ENCODE peak calls at places on chromosome 22, in eight cellular contexts. One of them, this sample, is unnamed.

GRCh38 chr22:30262917-30263741 is 3.5 kb downstream of the OSM start:
- DNase-seq in fibroblast of lung: peak; percentile 57
- DNase-seq in cardiac muscle cell: peak; percentile 76
- DNase-seq in uterus: peak; percentile 74
- DNase-seq in GM23248: peak; percentile 68
- DNase-seq in fibroblast of pulmonary artery: peak; percentile 70
- DNase-seq in psoas muscle: peak; percentile 85
- DNase-seq in thoracic aorta: no peak
- DNase-seq in this sample: peak; percentile 68

GRCh38 chr22:43164636-43165035 is 13.3 kb downstream of the TSPO start:
- DNase-seq in thoracic aorta: no peak
- DNase-seq in fibroblast of lung: no peak
- DNase-seq in fibroblast of pulmonary artery: no peak
- DNase-seq in GM23248: peak; percentile 19
- DNase-seq in uterus: no peak
- DNase-seq in cardiac muscle cell: no peak
- DNase-seq in psoas muscle: no peak
- DNase-seq in this sample: no peak

GRCh38 chr22:23856721-23857605 is 712 bp upstream of the SLC2A11 start:
- DNase-seq in fibroblast of pulmonary artery: peak; percentile 41
- DNase-seq in fibroblast of lung: peak; percentile 64
- DNase-seq in GM23248: peak; percentile 80
- DNase-seq in thoracic aorta: no peak
- DNase-seq in psoas muscle: peak; percentile 73
- DNase-seq in cardiac muscle cell: peak; percentile 50
- DNase-seq in uterus: no peak
- DNase-seq in this sample: no peak

GRCh38 chr22:42994917-42995562 is 19.9 kb downstream of the PACSIN2 start:
- DNase-seq in fibroblast of pulmonary artery: peak; percentile 96
- DNase-seq in uterus: peak; percentile 66
- DNase-seq in cardiac muscle cell: peak; percentile 96
- DNase-seq in GM23248: peak; percentile 95
- DNase-seq in thoracic aorta: peak; percentile 60
- DNase-seq in psoas muscle: peak; percentile 56
- DNase-seq in fibroblast of lung: peak; percentile 94
- DNase-seq in this sample: no peak

GRCh38 chr22:29867260-29867659 is 15.7 kb upstream of the MTMR3 start:
- DNase-seq in GM23248: no peak
- DNase-seq in cardiac muscle cell: no peak
- DNase-seq in fibroblast of pulmonary artery: no peak
- DNase-seq in uterus: no peak
- DNase-seq in fibroblast of lung: no peak
- DNase-seq in psoas muscle: no peak
- DNase-seq in thoracic aorta: no peak
- DNase-seq in this sample: no peak

GRCh38 chr22:23280356-23281052 is 100.2 kb downstream of the BCR start:
- DNase-seq in psoas muscle: no peak
- DNase-seq in thoracic aorta: no peak
- DNase-seq in uterus: no peak
- DNase-seq in fibroblast of pulmonary artery: no peak
- DNase-seq in fibroblast of lung: no peak
- DNase-seq in cardiac muscle cell: no peak
- DNase-seq in GM23248: no peak
- DNase-seq in this sample: no peak

GRCh38 chr22:39520874-39521857 is 804 bp downstream of the ATF4 start:
- DNase-seq in psoas muscle: peak; percentile 93
- DNase-seq in fibroblast of pulmonary artery: peak; percentile 84
- DNase-seq in cardiac muscle cell: peak; percentile 86
- DNase-seq in uterus: peak; percentile 85
- DNase-seq in thoracic aorta: no peak
- DNase-seq in GM23248: peak; percentile 92
- DNase-seq in fibroblast of lung: peak; percentile 70
- DNase-seq in this sample: peak; percentile 46

GRCh38 chr22:38925571-38926041 is 31.8 kb upstream of the APOBEC3A start:
- DNase-seq in fibroblast of pulmonary artery: no peak
- DNase-seq in psoas muscle: no peak
- DNase-seq in uterus: no peak
- DNase-seq in GM23248: peak; percentile 32
- DNase-seq in cardiac muscle cell: no peak
- DNase-seq in thoracic aorta: no peak
- DNase-seq in fibroblast of lung: peak; percentile 52
- DNase-seq in this sample: no peak

GRCh38 chr22:17152340-17152739 is 6.7 kb downstream of the HDHD5 start:
- DNase-seq in fibroblast of lung: no peak
- DNase-seq in uterus: no peak
- DNase-seq in fibroblast of pulmonary artery: no peak
- DNase-seq in psoas muscle: no peak
- DNase-seq in GM23248: no peak
- DNase-seq in cardiac muscle cell: no peak
- DNase-seq in thoracic aorta: no peak
- DNase-seq in this sample: no peak

GRCh38 chr22:29342577-29343312 is 27.2 kb upstream of the RASL10A start:
- DNase-seq in uterus: no peak
- DNase-seq in thoracic aorta: no peak
- DNase-seq in GM23248: no peak
- DNase-seq in fibroblast of pulmonary artery: no peak
- DNase-seq in cardiac muscle cell: no peak
- DNase-seq in fibroblast of lung: peak; percentile 6
- DNase-seq in psoas muscle: no peak
- DNase-seq in this sample: no peak

GRCh38 chr22:23763579-23764331 is 965 bp downstream of the C22orf15 start:
- DNase-seq in psoas muscle: peak; percentile 72
- DNase-seq in GM23248: no peak
- DNase-seq in uterus: no peak
- DNase-seq in thoracic aorta: no peak
- DNase-seq in fibroblast of pulmonary artery: no peak
- DNase-seq in cardiac muscle cell: no peak
- DNase-seq in fibroblast of lung: no peak
- DNase-seq in this sample: peak; percentile 52

GRCh38 chr22:26781591-26781990 is 124.2 kb downstream of the MIAT start:
- DNase-seq in cardiac muscle cell: no peak
- DNase-seq in fibroblast of pulmonary artery: no peak
- DNase-seq in psoas muscle: no peak
- DNase-seq in thoracic aorta: no peak
- DNase-seq in uterus: no peak
- DNase-seq in fibroblast of lung: no peak
- DNase-seq in GM23248: no peak
- DNase-seq in this sample: no peak

GRCh38 chr22:32106930-32107329 is 52.2 kb downstream of the C22orf42 start:
- DNase-seq in thoracic aorta: no peak
- DNase-seq in cardiac muscle cell: peak; percentile 27
- DNase-seq in uterus: no peak
- DNase-seq in fibroblast of pulmonary artery: peak; percentile 18
- DNase-seq in fibroblast of lung: peak; percentile 17
- DNase-seq in GM23248: peak; percentile 18
- DNase-seq in psoas muscle: no peak
- DNase-seq in this sample: no peak

GRCh38 chr22:36471341-36471821 is 10.1 kb downstream of the TXN2 start:
- DNase-seq in uterus: no peak
- DNase-seq in psoas muscle: no peak
- DNase-seq in fibroblast of lung: peak; percentile 88
- DNase-seq in fibroblast of pulmonary artery: peak; percentile 33
- DNase-seq in GM23248: peak; percentile 77
- DNase-seq in cardiac muscle cell: peak; percentile 28
- DNase-seq in thoracic aorta: no peak
- DNase-seq in this sample: no peak

GRCh38 chr22:50481440-50482106 is at the start of gene ADM2:
- DNase-seq in fibroblast of pulmonary artery: no peak
- DNase-seq in fibroblast of lung: no peak
- DNase-seq in GM23248: peak; percentile 59
- DNase-seq in thoracic aorta: no peak
- DNase-seq in cardiac muscle cell: peak; percentile 41
- DNase-seq in psoas muscle: no peak
- DNase-seq in uterus: no peak
- DNase-seq in this sample: peak; percentile 57

GRCh38 chr22:40819741-40820140 is 595 bp upstream of the SLC25A17 start:
- DNase-seq in fibroblast of pulmonary artery: peak; percentile 49
- DNase-seq in psoas muscle: no peak
- DNase-seq in thoracic aorta: no peak
- DNase-seq in GM23248: peak; percentile 71
- DNase-seq in uterus: peak; percentile 31
- DNase-seq in fibroblast of lung: peak; percentile 15
- DNase-seq in cardiac muscle cell: peak; percentile 42
- DNase-seq in this sample: no peak

GRCh38 chr22:17861909-17862308 is 87.6 kb upstream of the BID start:
- DNase-seq in cardiac muscle cell: no peak
- DNase-seq in GM23248: no peak
- DNase-seq in uterus: no peak
- DNase-seq in thoracic aorta: no peak
- DNase-seq in fibroblast of lung: no peak
- DNase-seq in fibroblast of pulmonary artery: no peak
- DNase-seq in psoas muscle: no peak
- DNase-seq in this sample: no peak

DNA sequence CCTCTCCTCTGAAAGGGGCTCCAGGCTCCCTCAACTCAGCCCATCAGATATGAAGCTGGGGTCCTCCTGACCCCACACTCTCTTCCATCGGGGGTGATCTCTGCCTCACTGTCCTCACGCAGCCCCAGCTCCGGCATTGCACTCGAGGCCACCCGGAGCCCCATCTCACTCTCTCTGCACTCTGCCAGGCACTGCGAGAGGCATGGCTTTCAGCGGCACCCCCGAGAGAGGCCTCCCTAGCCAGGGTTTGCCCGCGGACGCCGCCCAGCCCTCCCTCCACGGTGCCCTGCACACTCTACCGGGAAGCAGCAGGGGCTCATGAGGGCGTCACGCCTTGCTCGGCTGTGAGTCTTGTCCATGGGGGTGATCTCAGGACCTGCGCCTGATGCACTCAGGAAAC is 436.2 kb downstream of the BRD1 start:
- DNase-seq in GM23248: no peak
- DNase-seq in uterus: no peak
- DNase-seq in fibroblast of pulmonary artery: no peak
- DNase-seq in cardiac muscle cell: no peak
- DNase-seq in fibroblast of lung: no peak
- DNase-seq in thoracic aorta: no peak
- DNase-seq in psoas muscle: no peak
- DNase-seq in this sample: no peak
- H3K4me3 ChIP-seq in GM23248: no peak overlapping the region
- H3K4me3 ChIP-seq in uterus: no peak overlapping the region
- H3K4me3 ChIP-seq in fibroblast of pulmonary artery: no peak overlapping the region
- H3K4me3 ChIP-seq in cardiac muscle cell: no peak overlapping the region
- H3K4me3 ChIP-seq in fibroblast of lung: no peak overlapping the region
- H3K4me3 ChIP-seq in thoracic aorta: no peak overlapping the region
- H3K4me3 ChIP-seq in psoas muscle: no peak overlapping the region
- H3K4me3 ChIP-seq in this sample: no peak overlapping the region

DNA sequence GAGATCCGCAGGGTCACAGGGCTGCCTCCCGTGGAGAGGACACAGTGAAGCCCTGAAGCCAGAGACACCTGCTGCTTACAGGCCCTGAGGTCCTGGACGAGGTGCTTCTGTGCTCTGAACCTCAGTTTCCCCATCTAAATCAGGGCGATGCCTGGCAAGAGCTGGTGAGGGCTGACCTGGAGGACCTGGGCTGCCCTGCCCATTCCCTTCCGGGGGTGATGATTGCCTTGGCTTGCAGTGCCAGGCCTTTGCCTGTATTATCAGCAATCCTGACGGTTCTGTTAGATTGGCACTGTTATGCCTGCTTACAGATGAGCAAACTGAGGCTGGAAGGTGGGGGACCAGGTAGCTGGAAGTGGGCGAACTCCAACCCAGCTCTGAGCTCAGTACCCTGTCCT is 7.8 kb upstream of the GTSE1 start:
- DNase-seq in fibroblast of lung: no peak
- DNase-seq in psoas muscle: no peak
- DNase-seq in thoracic aorta: no peak
- DNase-seq in GM23248: no peak
- DNase-seq in uterus: no peak
- DNase-seq in fibroblast of pulmonary artery: no peak
- DNase-seq in cardiac muscle cell: no peak
- DNase-seq in this sample: no peak
- H3K4me3 ChIP-seq in fibroblast of lung: no peak overlapping the region
- H3K4me3 ChIP-seq in psoas muscle: no peak overlapping the region
- H3K4me3 ChIP-seq in thoracic aorta: no peak overlapping the region
- H3K4me3 ChIP-seq in GM23248: no peak overlapping the region
- H3K4me3 ChIP-seq in uterus: no peak overlapping the region
- H3K4me3 ChIP-seq in fibroblast of pulmonary artery: no peak overlapping the region
- H3K4me3 ChIP-seq in cardiac muscle cell: no peak overlapping the region
- H3K4me3 ChIP-seq in this sample: no peak overlapping the region

GRCh38 chr22:45784357-45785277 is 113.0 kb downstream of the ATXN10 start:
- DNase-seq in uterus: no peak
- DNase-seq in fibroblast of lung: no peak
- DNase-seq in GM23248: no peak
- DNase-seq in psoas muscle: peak; percentile 55
- DNase-seq in thoracic aorta: no peak
- DNase-seq in fibroblast of pulmonary artery: no peak
- DNase-seq in cardiac muscle cell: no peak
- DNase-seq in this sample: no peak
- H3K4me3 ChIP-seq in uterus: no peak overlapping the region
- H3K4me3 ChIP-seq in fibroblast of lung: no peak overlapping the region
- H3K4me3 ChIP-seq in GM23248: no peak overlapping the region
- H3K4me3 ChIP-seq in psoas muscle: no peak overlapping the region
- H3K4me3 ChIP-seq in thoracic aorta: no peak overlapping the region
- H3K4me3 ChIP-seq in fibroblast of pulmonary artery: no peak overlapping the region
- H3K4me3 ChIP-seq in cardiac muscle cell: no peak overlapping the region
- H3K4me3 ChIP-seq in this sample: no peak overlapping the region

GRCh38 chr22:37599161-37599560 is 9.5 kb upstream of the GGA1 start:
- DNase-seq in fibroblast of pulmonary artery: no peak
- DNase-seq in fibroblast of lung: no peak
- DNase-seq in GM23248: no peak
- DNase-seq in uterus: no peak
- DNase-seq in thoracic aorta: no peak
- DNase-seq in psoas muscle: no peak
- DNase-seq in cardiac muscle cell: no peak
- DNase-seq in this sample: no peak

GRCh38 chr22:37604875-37605274 is 3.8 kb upstream of the GGA1 start:
- DNase-seq in fibroblast of lung: no peak
- DNase-seq in cardiac muscle cell: no peak
- DNase-seq in thoracic aorta: no peak
- DNase-seq in fibroblast of pulmonary artery: no peak
- DNase-seq in psoas muscle: no peak
- DNase-seq in uterus: no peak
- DNase-seq in GM23248: no peak
- DNase-seq in this sample: peak; percentile 78

GRCh38 chr22:37604074-37604473 is 4.6 kb upstream of the GGA1 start:
- DNase-seq in thoracic aorta: no peak
- DNase-seq in fibroblast of lung: no peak
- DNase-seq in uterus: no peak
- DNase-seq in cardiac muscle cell: no peak
- DNase-seq in psoas muscle: no peak
- DNase-seq in fibroblast of pulmonary artery: no peak
- DNase-seq in GM23248: no peak
- DNase-seq in this sample: no peak

GRCh38 chr22:37601203-37601539 is 7.5 kb upstream of the GGA1 start:
- DNase-seq in thoracic aorta: no peak
- DNase-seq in fibroblast of pulmonary artery: no peak
- DNase-seq in uterus: no peak
- DNase-seq in fibroblast of lung: no peak
- DNase-seq in psoas muscle: no peak
- DNase-seq in GM23248: no peak
- DNase-seq in cardiac muscle cell: no peak
- DNase-seq in this sample: no peak

GRCh38 chr22:37601540-37602442 is 6.8 kb upstream of the GGA1 start:
- DNase-seq in psoas muscle: no peak
- DNase-seq in GM23248: peak; percentile 66
- DNase-seq in thoracic aorta: no peak
- DNase-seq in fibroblast of lung: peak; percentile 67
- DNase-seq in cardiac muscle cell: peak; percentile 75
- DNase-seq in fibroblast of pulmonary artery: peak; percentile 50
- DNase-seq in uterus: no peak
- DNase-seq in this sample: no peak
- H3K4me3 ChIP-seq in psoas muscle: no peak overlapping the region
- H3K4me3 ChIP-seq in GM23248: peak overlapping the region; percentile 35
- H3K4me3 ChIP-seq in thoracic aorta: no peak overlapping the region
- H3K4me3 ChIP-seq in fibroblast of lung: no peak overlapping the region
- H3K4me3 ChIP-seq in cardiac muscle cell: no peak overlapping the region
- H3K4me3 ChIP-seq in fibroblast of pulmonary artery: no peak overlapping the region
- H3K4me3 ChIP-seq in uterus: no peak overlapping the region
- H3K4me3 ChIP-seq in this sample: no peak overlapping the region

This sample was measured in CD4-positive, alpha-beta memory T cell.